ENCODE peak calls at places on chromosomes 5 and 9, in eight cellular contexts. E is NCI-H2081, I is fibroblast of the conjunctiva, T is EH, J is KG1, C is H4, S is NCI-H1092, W is activated T-cell treated with anti-CD3 and anti-CD28 coated beads for 1 hour. Z is an unnamed sample.

GRCh38 chr9:21903380-21903965 is 90.7 kb downstream of the CDKN2A start:
- DNase-seq in S (no peak), W (no peak), J (no peak), E (no peak), C (no peak), T (no peak), I (no peak), Z (no peak)

GRCh38 chr5:54440456-54440893 is 15.0 kb upstream of the HSPB3 start:
- DNase-seq in I (no peak), E (no peak), J (no peak), C (no peak), W (no peak), T (peak), S (no peak), Z (no peak)

GRCh38 chr5:120765189-120765588 is 301.1 kb downstream of the PRR16 start:
- DNase-seq in J (no peak), T (peak), S (no peak), W (no peak), I (peak), C (peak), E (no peak), Z (no peak)

GRCh38 chr9:93589688-93590087 is 13.3 kb downstream of the PHF2 start:
- DNase-seq in W (no peak), E (no peak), S (no peak), T (peak), C (no peak), J (no peak), I (no peak), Z (peak)

GRCh38 chr9:132651259-132651658 is 18.5 kb downstream of the DDX31 start:
- DNase-seq in J (no peak), C (peak), S (peak), I (peak), E (no peak), T (peak), W (no peak), Z (no peak)

GRCh38 chr9:13279284-13280162 is at the start of gene MPDZ:
- DNase-seq in I (peak), J (no peak), S (peak), C (peak), T (peak), W (no peak), E (peak), Z (peak)

GRCh38 chr5:19314840-19315239 is 673.2 kb downstream of the CDH18 start:
- DNase-seq in T (no peak), E (no peak), S (no peak), J (no peak), W (no peak), C (peak), I (no peak), Z (no peak)

GRCh38 chr5:7017004-7017770 is 304.0 kb downstream of the TENT4A start:
- DNase-seq in E (no peak), W (no peak), J (no peak), T (no peak), I (no peak), C (no peak), S (no peak), Z (no peak)

GRCh38 chr5:79859588-79859987 is 131.5 kb downstream of the MTX3 start:
- DNase-seq in E (no peak), W (no peak), T (no peak), I (no peak), J (no peak), C (no peak), S (no peak), Z (no peak)

GRCh38 chr5:173093597-173093996 is 37.4 kb downstream of the CREBRF start:
- DNase-seq in T (no peak), S (no peak), J (no peak), E (no peak), C (no peak), W (no peak), I (no peak), Z (no peak)

GRCh38 chr9:137564817-137565411 is 13.2 kb downstream of the MRPL41 start:
- DNase-seq in C (no peak), I (no peak), T (no peak), J (no peak), S (no peak), E (no peak), W (no peak), Z (no peak)

GRCh38 chr9:134947265-134947955 is 29.7 kb upstream of the FCN1 start:
- DNase-seq in I (no peak), W (no peak), S (no peak), J (no peak), T (no peak), C (no peak), E (no peak), Z (no peak)

GRCh38 chr5:175102717-175103116 is 341.3 kb downstream of the DRD1 start:
- DNase-seq in I (no peak), E (no peak), T (no peak), W (no peak), J (no peak), C (no peak), S (no peak), Z (no peak)

GRCh38 chr5:39584921-39585320 is 160.1 kb upstream of the DAB2 start:
- DNase-seq in C (no peak), E (no peak), I (no peak), T (peak), S (no peak), W (no peak), J (no peak), Z (no peak)

GRCh38 chr9:6845881-6846280 is 88.1 kb downstream of the KDM4C start:
- DNase-seq in S (no peak), I (no peak), C (no peak), W (no peak), T (peak), E (no peak), J (no peak), Z (no peak)

GRCh38 chr9:108835831-108836230 is 20.0 kb downstream of the ACTL7B start:
- DNase-seq in E (no peak), T (no peak), W (no peak), C (no peak), J (no peak), S (no peak), I (no peak), Z (no peak)

GRCh38 chr5:179504600-179505396 is 45.6 kb upstream of the RUFY1 start:
- DNase-seq in J (no peak), E (no peak), S (no peak), W (no peak), C (no peak), I (no peak), T (no peak), Z (no peak)